ENCODE peak calls at places on chromosome 20, in four cellular contexts. One of them, this sample, is unnamed.

GRCh38 chr20:46342451-46343357 is 34.4 kb upstream of the CDH22 start:
- DNase-seq in tibial artery: no peak
- DNase-seq in Peyer's patch: no peak
- DNase-seq in adrenal gland: no peak
- DNase-seq in this sample: no peak

GRCh38 chr20:24235740-24236139 is 233.7 kb upstream of the SYNDIG1 start:
- DNase-seq in tibial artery: no peak
- DNase-seq in Peyer's patch: no peak
- DNase-seq in adrenal gland: no peak
- DNase-seq in this sample: no peak

GRCh38 chr20:14972690-14973089 is 635.3 kb upstream of the FLRT3 start:
- DNase-seq in tibial artery: no peak
- DNase-seq in Peyer's patch: no peak
- DNase-seq in adrenal gland: no peak
- DNase-seq in this sample: no peak

GRCh38 chr20:46931699-46932098 is 37.1 kb downstream of the EYA2 start:
- DNase-seq in Peyer's patch: no peak
- DNase-seq in adrenal gland: no peak
- DNase-seq in tibial artery: no peak
- DNase-seq in this sample: peak; percentile 84

GRCh38 chr20:1319462-1319861 is 9.5 kb downstream of the SDCBP2 start:
- DNase-seq in tibial artery: no peak
- DNase-seq in Peyer's patch: no peak
- DNase-seq in adrenal gland: no peak
- DNase-seq in this sample: no peak

GRCh38 chr20:48398506-48399449 is 429.0 kb downstream of the PREX1 start:
- DNase-seq in Peyer's patch: no peak
- DNase-seq in adrenal gland: no peak
- DNase-seq in tibial artery: no peak
- DNase-seq in this sample: peak; percentile 24

GRCh38 chr20:33554914-33555420 is 65.1 kb downstream of the CBFA2T2 start:
- DNase-seq in tibial artery: no peak
- DNase-seq in Peyer's patch: no peak
- DNase-seq in adrenal gland: no peak
- DNase-seq in this sample: peak; percentile 95

GRCh38 chr20:18443841-18444240 is 23.0 kb downstream of the DZANK1 start:
- DNase-seq in Peyer's patch: no peak
- DNase-seq in tibial artery: no peak
- DNase-seq in adrenal gland: no peak
- DNase-seq in this sample: peak; percentile 8

GRCh38 chr20:3710027-3710426 is 2.4 kb downstream of the SIGLEC1 start:
- DNase-seq in tibial artery: no peak
- DNase-seq in adrenal gland: no peak
- DNase-seq in Peyer's patch: no peak
- DNase-seq in this sample: no peak

GRCh38 chr20:22339091-22339881 is 245.1 kb downstream of the FOXA2 start:
- DNase-seq in tibial artery: no peak
- DNase-seq in Peyer's patch: peak; percentile 70
- DNase-seq in adrenal gland: peak; percentile 43
- DNase-seq in this sample: peak; percentile 78

GRCh38 chr20:24851346-24852019 is 97.6 kb upstream of the CST7 start:
- DNase-seq in Peyer's patch: no peak
- DNase-seq in adrenal gland: no peak
- DNase-seq in tibial artery: no peak
- DNase-seq in this sample: no peak

GRCh38 chr20:1345030-1345755 is 16.3 kb upstream of the SDCBP2 start:
- DNase-seq in tibial artery: no peak
- DNase-seq in Peyer's patch: no peak
- DNase-seq in adrenal gland: no peak
- DNase-seq in this sample: no peak

GRCh38 chr20:40882173-40882572 is 146.4 kb upstream of the TOP1 start:
- DNase-seq in tibial artery: no peak
- DNase-seq in Peyer's patch: no peak
- DNase-seq in adrenal gland: no peak
- DNase-seq in this sample: no peak

GRCh38 chr20:44772636-44773035 is 27.0 kb downstream of the KCNK15 start:
- DNase-seq in tibial artery: no peak
- DNase-seq in adrenal gland: no peak
- DNase-seq in Peyer's patch: no peak
- DNase-seq in this sample: no peak

GRCh38 chr20:50533061-50533460 is 22.9 kb downstream of the PTPN1 start:
- DNase-seq in adrenal gland: no peak
- DNase-seq in Peyer's patch: no peak
- DNase-seq in tibial artery: no peak
- DNase-seq in this sample: peak; percentile 35

GRCh38 chr20:2470051-2470431 is 548 bp downstream of the SNRPB start:
- DNase-seq in adrenal gland: peak; percentile 43
- DNase-seq in Peyer's patch: peak; percentile 77
- DNase-seq in tibial artery: peak; percentile 73
- DNase-seq in this sample: peak; percentile 62

GRCh38 chr20:10449270-10449669 is 14.2 kb downstream of the SLX4IP start:
- DNase-seq in adrenal gland: no peak
- DNase-seq in Peyer's patch: peak; percentile 53
- DNase-seq in tibial artery: no peak
- DNase-seq in this sample: peak; percentile 39

GRCh38 chr20:13041574-13042457 is 33.0 kb downstream of the SPTLC3 start:
- DNase-seq in adrenal gland: no peak
- DNase-seq in tibial artery: no peak
- DNase-seq in Peyer's patch: no peak
- DNase-seq in this sample: peak; percentile 63

GRCh38 chr20:2986466-2986865 is 57.0 kb upstream of the GNRH2 start:
- DNase-seq in adrenal gland: no peak
- DNase-seq in Peyer's patch: no peak
- DNase-seq in tibial artery: no peak
- DNase-seq in this sample: peak; percentile 85

GRCh38 chr20:33568378-33569289 is 78.7 kb downstream of the CBFA2T2 start:
- DNase-seq in tibial artery: no peak
- DNase-seq in Peyer's patch: no peak
- DNase-seq in adrenal gland: no peak
- DNase-seq in this sample: no peak

GRCh38 chr20:33009214-33010132 is 2.0 kb downstream of the BPIFB2 start:
- DNase-seq in tibial artery: no peak
- DNase-seq in adrenal gland: no peak
- DNase-seq in Peyer's patch: no peak
- DNase-seq in this sample: no peak

GRCh38 chr20:3494218-3494617 is 23.4 kb downstream of the ATRN start:
- DNase-seq in adrenal gland: no peak
- DNase-seq in Peyer's patch: no peak
- DNase-seq in tibial artery: no peak
- DNase-seq in this sample: no peak

GRCh38 chr20:5168582-5169396 is 42.0 kb downstream of the CDS2 start:
- DNase-seq in Peyer's patch: no peak
- DNase-seq in adrenal gland: no peak
- DNase-seq in tibial artery: no peak
- DNase-seq in this sample: peak; percentile 47

GRCh38 chr20:62878244-62879030 is 16.8 kb upstream of the TCFL5 start:
- DNase-seq in adrenal gland: no peak
- DNase-seq in tibial artery: no peak
- DNase-seq in Peyer's patch: no peak
- DNase-seq in this sample: no peak
- H3K4me3 ChIP-seq in adrenal gland: no peak overlapping the region
- H3K4me3 ChIP-seq in tibial artery: no peak overlapping the region
- H3K4me3 ChIP-seq in Peyer's patch: no peak overlapping the region
- H3K4me3 ChIP-seq in this sample: no peak overlapping the region

GRCh38 chr20:37294262-37294981 is 5.0 kb downstream of the MANBAL start:
- DNase-seq in tibial artery: no peak
- DNase-seq in Peyer's patch: no peak
- DNase-seq in adrenal gland: no peak
- DNase-seq in this sample: peak; percentile 76
- TF ChIP-seq CTCF in tibial artery: no peak
- TF ChIP-seq CTCF in Peyer's patch: no peak
- TF ChIP-seq CTCF in adrenal gland: no peak
- TF ChIP-seq CTCF in this sample: no peak

GRCh38 chr20:57711826-57712225 is 2.0 kb upstream of the PMEPA1 start:
- DNase-seq in adrenal gland: no peak
- DNase-seq in Peyer's patch: no peak
- DNase-seq in tibial artery: no peak
- DNase-seq in this sample: no peak

GRCh38 chr20:57708694-57709673 is 831 bp downstream of the PMEPA1 start:
- DNase-seq in Peyer's patch: peak; percentile 58
- DNase-seq in tibial artery: no peak
- DNase-seq in adrenal gland: peak; percentile 46
- DNase-seq in this sample: no peak

GRCh38 chr20:57711311-57711712 is 1.5 kb upstream of the PMEPA1 start:
- DNase-seq in adrenal gland: no peak
- DNase-seq in Peyer's patch: no peak
- DNase-seq in tibial artery: peak; percentile 78
- DNase-seq in this sample: no peak

GRCh38 chr20:57710841-57711240 is 1.0 kb upstream of the PMEPA1 start:
- DNase-seq in Peyer's patch: no peak
- DNase-seq in adrenal gland: no peak
- DNase-seq in tibial artery: no peak
- DNase-seq in this sample: no peak

GRCh38 chr20:57709823-57710799 is at the start of gene PMEPA1:
- DNase-seq in Peyer's patch: peak; percentile 96
- DNase-seq in adrenal gland: peak; percentile 95
- DNase-seq in tibial artery: peak; percentile 98
- DNase-seq in this sample: peak; percentile 90
- H3K4me3 ChIP-seq in Peyer's patch: peak within 1 kb of the TSS; percentile 70
- H3K4me3 ChIP-seq in adrenal gland: peak within 1 kb of the TSS; percentile 27
- H3K4me3 ChIP-seq in tibial artery: peak within 1 kb of the TSS; percentile 89
- H3K4me3 ChIP-seq in this sample: peak within 1 kb of the TSS; percentile 45

GRCh38 chr20:43682446-43682845 is 15.5 kb downstream of the MYBL2 start:
- DNase-seq in adrenal gland: no peak
- DNase-seq in Peyer's patch: peak; percentile 64
- DNase-seq in tibial artery: no peak
- DNase-seq in this sample: no peak

GRCh38 chr20:43681991-43682410 is 15.1 kb downstream of the MYBL2 start:
- DNase-seq in tibial artery: no peak
- DNase-seq in Peyer's patch: peak; percentile 91
- DNase-seq in adrenal gland: no peak
- DNase-seq in this sample: no peak

GRCh38 chr20:43680976-43681375 is 14.1 kb downstream of the MYBL2 start:
- DNase-seq in tibial artery: no peak
- DNase-seq in adrenal gland: no peak
- DNase-seq in Peyer's patch: no peak
- DNase-seq in this sample: peak; percentile 66

GRCh38 chr20:43676368-43676767 is 9.5 kb downstream of the MYBL2 start:
- DNase-seq in tibial artery: no peak
- DNase-seq in adrenal gland: no peak
- DNase-seq in Peyer's patch: no peak
- DNase-seq in this sample: no peak

GRCh38 chr20:43681468-43681942 is 14.6 kb downstream of the MYBL2 start:
- DNase-seq in Peyer's patch: peak; percentile 55
- DNase-seq in tibial artery: no peak
- DNase-seq in adrenal gland: no peak
- DNase-seq in this sample: no peak
- TF ChIP-seq CTCF in Peyer's patch: peak; percentile 15
- TF ChIP-seq CTCF in tibial artery: no peak
- TF ChIP-seq CTCF in adrenal gland: no peak
- TF ChIP-seq CTCF in this sample: peak; percentile 18

GRCh38 chr20:36768768-36769430 is 4.7 kb downstream of the DSN1 start:
- DNase-seq in Peyer's patch: no peak
- DNase-seq in tibial artery: no peak
- DNase-seq in adrenal gland: no peak
- DNase-seq in this sample: peak; percentile 39
- H3K4me3 ChIP-seq in Peyer's patch: no peak overlapping the region
- H3K4me3 ChIP-seq in tibial artery: no peak overlapping the region
- H3K4me3 ChIP-seq in adrenal gland: no peak overlapping the region
- H3K4me3 ChIP-seq in this sample: no peak overlapping the region